ENCODE peak calls at places on chromosomes 1 and 21, in nine cellular contexts. C is effector memory CD4-positive, alpha-beta T cell; N is esophagus squamous epithelium; J is EH; M is activated effector memory CD4-positive, alpha-beta T cell treated with anti-CD3 and anti-CD28 coated beads, Interleukin-2, amount 50 U/mL, for 16 hours; Q is NCI-H2171 treated with DMSO at 0.1 percent for 48 hours; O is stimulated activated CD8-positive, alpha-beta memory T cell treated with anti-CD3 and anti-CD28 coated beads, Interleukin-4, amount 100 ng/mL, for 1 hour; L is T-helper 2 cell; R is skeletal muscle cell. X is an unnamed sample.

GRCh38 chr1:197838836-197839235 is 63.6 kb upstream of the DENND1B start:
- DNase-seq in N (no peak), M (no peak), R (peak; percentile 67), C (no peak), J (peak; percentile 85), Q (no peak), O (no peak), L (no peak), X (peak; percentile 79)

GRCh38 chr1:56095924-56096655 is 483.3 kb downstream of the PLPP3 start:
- DNase-seq in N (no peak), O (no peak), C (no peak), L (no peak), R (peak; percentile 92), M (no peak), J (peak; percentile 97), Q (no peak), X (peak; percentile 92)

GRCh38 chr1:154430903-154431302 is 25.8 kb downstream of the IL6R start:
- DNase-seq in Q (no peak), O (no peak), J (no peak), C (no peak), N (no peak), R (no peak), L (no peak), M (no peak), X (peak; percentile 20)

GRCh38 chr1:23793018-23793781 is 2.3 kb downstream of the LYPLA2 start:
- DNase-seq in C (no peak), R (no peak), J (peak; percentile 52), L (no peak), Q (no peak), N (no peak), O (no peak), M (peak; percentile 77), X (peak; percentile 63)

GRCh38 chr1:3319874-3320245 is 134.6 kb upstream of the ARHGEF16 start:
- DNase-seq in C (no peak), L (no peak), O (no peak), N (no peak), R (no peak), Q (peak; percentile 61), J (peak; percentile 70), M (no peak), X (peak; percentile 80)

GRCh38 chr21:33844104-33844889 is 71.3 kb downstream of the ATP5PO start:
- DNase-seq in L (no peak), C (no peak), M (no peak), N (no peak), R (peak; percentile 47), J (peak; percentile 95), Q (no peak), O (no peak), X (no peak)

GRCh38 chr1:189662190-189662589 is 815.5 kb downstream of the BRINP3 start:
- DNase-seq in L (no peak), Q (no peak), N (no peak), M (no peak), O (no peak), R (no peak), C (no peak), J (no peak), X (no peak)

GRCh38 chr1:58528518-58528917 is 18.0 kb downstream of the OMA1 start:
- DNase-seq in N (no peak), C (no peak), Q (peak; percentile 28), R (peak; percentile 64), L (no peak), O (no peak), J (peak; percentile 76), M (no peak), X (peak; percentile 67)

GRCh38 chr1:108199231-108199657 is 899 bp downstream of the SLC25A24 start:
- DNase-seq in J (peak; percentile 55), L (no peak), N (no peak), O (no peak), M (no peak), Q (peak; percentile 30), C (no peak), R (no peak), X (peak; percentile 32)